ENCODE peak calls at places on chromosomes 2 and 18, in six cellular contexts. M is activated CD8-positive, alpha-beta T cell treated with anti-CD3 and anti-CD28 coated beads for 36 hours; G is NCI-H524; P is lung; O is Ammon's horn; X is AG20443. C is an unnamed sample.

GRCh38 chr18:24103622-24104021 is 35.2 kb upstream of the CABYR start:
- DNase-seq in G (no peak), M (no peak), O (no peak), X (no peak), P (no peak), C (no peak)

GRCh38 chr2:138948070-138948539 is 167.9 kb upstream of the NXPH2 start:
- DNase-seq in P (no peak), G (no peak), M (no peak), O (peak), X (peak), C (peak)

GRCh38 chr18:14976736-14977430 is 228.9 kb downstream of the ANKRD30B start:
- DNase-seq in P (peak), G (no peak), O (no peak), X (peak), M (no peak), C (no peak)

GRCh38 chr2:16394986-16395550 is 270.6 kb downstream of the CYRIA start:
- DNase-seq in G (no peak), M (no peak), O (no peak), X (no peak), P (no peak), C (no peak)

GRCh38 chr2:235546436-235546835 is 52.6 kb downstream of the AGAP1 start:
- DNase-seq in X (no peak), P (no peak), M (no peak), O (no peak), G (no peak), C (no peak)

GRCh38 chr2:11160256-11160655 is 5.0 kb downstream of the SLC66A3 start:
- DNase-seq in O (no peak), X (no peak), M (no peak), G (no peak), P (no peak), C (no peak)

GRCh38 chr2:53594586-53594918 is 173.1 kb upstream of the CHAC2 start:
- DNase-seq in G (no peak), P (no peak), M (no peak), X (no peak), O (no peak), C (no peak)

GRCh38 chr2:218982312-218983262 is 2.4 kb downstream of the FEV start:
- DNase-seq in P (no peak), M (no peak), G (no peak), X (no peak), O (no peak), C (no peak)

GRCh38 chr2:201938151-201938815 is 95.4 kb upstream of the FZD7 start:
- DNase-seq in P (no peak), M (no peak), G (no peak), O (no peak), X (peak), C (no peak)

GRCh38 chr2:241546771-241547498 is 11.6 kb upstream of the BOK start:
- DNase-seq in X (peak), G (no peak), P (no peak), O (peak), M (no peak), C (no peak)

GRCh38 chr2:192250961-192251360 is 56.2 kb upstream of the TMEFF2 start:
- DNase-seq in X (no peak), O (peak), G (no peak), P (no peak), M (no peak), C (no peak)

GRCh38 chr2:150341982-150342680 is 145.3 kb downstream of the RND3 start:
- DNase-seq in G (no peak), O (no peak), P (no peak), M (no peak), X (no peak), C (no peak)

GRCh38 chr2:65232636-65233035 is 5.0 kb downstream of the ACTR2 start:
- DNase-seq in G (no peak), O (peak), X (peak), M (no peak), P (no peak), C (peak)